ENCODE peak calls at places on chromosomes 11 and 22, in six cellular contexts. N is adrenal gland; T is left ventricle myocardium inferior; J is ovary; R is effector memory CD4-positive, alpha-beta T cell; M is astrocyte. U is an unnamed sample.
A peak's percentile ranks its signal among the peaks of the same experiment; 100 is the strongest.

GRCh38 chr11:134987828-134988227 is 575.8 kb upstream of the B3GAT1 start:
- DNase-seq in N (no peak), T (no peak), J (no peak), R (no peak), M (no peak), U (no peak)

GRCh38 chr11:68757711-68758110 is 6.4 kb upstream of the TESMIN start:
- DNase-seq in N (no peak), T (no peak), J (no peak), R (no peak), M (no peak), U (no peak)

GRCh38 chr11:126585388-126586302 is 230.2 kb downstream of the ST3GAL4 start:
- DNase-seq in N (peak; percentile 73), T (peak; percentile 52), J (peak; percentile 61), R (no peak), M (peak; percentile 91), U (peak; percentile 94)

GRCh38 chr11:104279587-104279986 is 115.6 kb upstream of the PDGFD start:
- DNase-seq in N (no peak), T (no peak), J (no peak), R (no peak), M (no peak), U (no peak)

GRCh38 chr11:113690619-113691569 is 15.2 kb downstream of the TMPRSS5 start:
- DNase-seq in N (peak; percentile 83), T (no peak), J (no peak), R (no peak), M (peak; percentile 79), U (peak; percentile 44)

GRCh38 chr22:23098718-23099524 is 28.6 kb downstream of the GNAZ start:
- DNase-seq in N (peak; percentile 87), T (peak; percentile 70), J (peak; percentile 89), R (no peak), M (no peak), U (peak; percentile 6)

GRCh38 chr11:83249972-83250593 is 36.1 kb downstream of the CCDC90B start:
- DNase-seq in N (no peak), T (no peak), J (no peak), R (no peak), M (no peak), U (peak; percentile 46)

GRCh38 chr11:68127791-68128681 is 6.8 kb upstream of the CHKA start:
- DNase-seq in N (peak; percentile 75), T (peak; percentile 46), J (peak; percentile 89), R (no peak), M (peak; percentile 40), U (peak; percentile 64)

GRCh38 chr11:104124979-104125378 is 39.0 kb downstream of the PDGFD start:
- DNase-seq in N (no peak), T (no peak), J (no peak), R (no peak), M (no peak), U (no peak)

GRCh38 chr22:39212721-39213376 is 31.9 kb downstream of the PDGFB start:
- DNase-seq in N (no peak), T (no peak), J (no peak), R (no peak), M (no peak), U (peak; percentile 51)

GRCh38 chr11:111514216-111515031 is at the start of gene HOATZ:
- DNase-seq in N (no peak), T (no peak), J (no peak), R (no peak), M (no peak), U (peak; percentile 30)

GRCh38 chr22:22983123-22983522 is 87.2 kb upstream of the GNAZ start:
- DNase-seq in N (no peak), T (no peak), J (no peak), R (no peak), M (no peak), U (no peak)

GRCh38 chr22:22460635-22461034 is 47.9 kb downstream of the ZNF280B start:
- DNase-seq in N (no peak), T (no peak), J (no peak), R (no peak), M (no peak), U (no peak)

GRCh38 chr11:133983660-133984316 is 27.0 kb upstream of the IGSF9B start:
- DNase-seq in N (no peak), T (no peak), J (no peak), R (no peak), M (no peak), U (no peak)

GRCh38 chr11:17443926-17444690 is 32.5 kb downstream of the ABCC8 start:
- DNase-seq in N (no peak), T (no peak), J (no peak), R (no peak), M (no peak), U (no peak)

GRCh38 chr11:96314326-96315050 is 28.5 kb downstream of the MAML2 start:
- DNase-seq in N (no peak), T (peak; percentile 25), J (no peak), R (no peak), M (peak; percentile 87), U (peak; percentile 92)

GRCh38 chr11:102120006-102120405 is 9.8 kb downstream of the YAP1 start:
- DNase-seq in N (no peak), T (no peak), J (no peak), R (no peak), M (no peak), U (peak; percentile 66)

GRCh38 chr11:77779935-77780334 is 40.6 kb downstream of the RSF1 start:
- DNase-seq in N (no peak), T (no peak), J (no peak), R (no peak), M (peak; percentile 29), U (peak; percentile 53)

GRCh38 chr11:111531687-111532364 is 8.7 kb upstream of the LAYN start:
- DNase-seq in N (no peak), T (no peak), J (no peak), R (no peak), M (peak; percentile 92), U (peak; percentile 94)

GRCh38 chr11:74255741-74256369 is 55.6 kb downstream of the P4HA3 start:
- DNase-seq in N (peak; percentile 28), T (no peak), J (peak; percentile 23), R (peak; percentile 8), M (peak; percentile 20), U (peak; percentile 75)

DNA sequence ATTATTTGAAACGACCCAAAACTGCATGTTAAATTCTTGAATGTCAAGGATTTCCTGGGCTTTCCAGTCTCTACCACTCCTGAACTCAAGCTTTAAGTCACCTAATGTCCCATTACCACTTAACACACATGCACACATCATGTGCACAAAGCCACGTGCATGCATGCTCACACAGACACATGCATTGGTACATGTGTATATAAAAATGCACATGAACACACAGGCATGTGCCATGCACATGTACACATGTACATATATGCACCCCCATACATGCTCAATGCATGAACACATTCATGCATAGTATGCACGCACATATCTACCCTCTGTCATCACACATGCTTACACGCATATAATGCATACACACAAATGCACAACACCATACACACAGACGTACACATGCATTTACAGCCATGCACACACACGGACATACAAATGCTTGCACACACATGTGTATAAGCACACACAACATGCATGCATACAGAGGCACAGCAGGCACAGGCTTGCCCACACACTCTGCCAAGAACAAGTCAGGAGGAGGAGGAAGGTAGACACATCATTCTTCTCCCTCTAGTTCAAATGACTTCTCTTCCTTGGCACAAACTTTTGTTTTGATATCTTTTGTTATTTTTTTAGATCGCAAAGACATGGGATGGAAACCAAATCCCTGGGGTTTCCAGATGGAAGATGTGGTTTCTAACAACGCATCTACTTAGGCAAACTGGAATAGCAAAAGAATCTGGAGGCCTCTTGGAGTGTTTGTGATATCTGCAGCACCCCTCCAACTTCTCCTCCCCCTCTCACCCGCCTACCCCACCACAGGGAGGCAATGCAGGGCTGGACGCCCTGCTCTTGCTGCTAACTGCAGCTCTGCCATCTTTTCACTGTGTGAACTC is 24.6 kb downstream of the RASD2 start:
- DNase-seq in N (no peak), T (no peak), J (no peak), R (no peak), M (peak; percentile 74), U (peak; percentile 80)
- H3K4me1 ChIP-seq in N (no peaks in the 10 kb centered on the region), T (peaks cover 38% of the 10 kb centered on the region), J (peaks cover 9% of the 10 kb centered on the region), R (no peaks in the 10 kb centered on the region), M (peaks cover 32% of the 10 kb centered on the region), U (peaks cover 4% of the 10 kb centered on the region)

GRCh38 chr22:49966041-49966715 is 5.6 kb downstream of the PIM3 start:
- DNase-seq in N (no peak), T (no peak), J (peak; percentile 13), R (no peak), M (no peak), U (no peak)

GRCh38 chr22:49966716-49967332 is 6.3 kb downstream of the PIM3 start:
- DNase-seq in N (peak; percentile 57), T (peak; percentile 34), J (peak; percentile 53), R (no peak), M (no peak), U (no peak)

GRCh38 chr22:49968313-49968830 is 7.8 kb downstream of the PIM3 start:
- DNase-seq in N (peak; percentile 28), T (peak; percentile 23), J (peak; percentile 25), R (no peak), M (no peak), U (no peak)

GRCh38 chr22:49968831-49969661 is 8.5 kb downstream of the PIM3 start:
- DNase-seq in N (peak; percentile 30), T (peak; percentile 23), J (peak; percentile 20), R (no peak), M (no peak), U (no peak)

DNA sequence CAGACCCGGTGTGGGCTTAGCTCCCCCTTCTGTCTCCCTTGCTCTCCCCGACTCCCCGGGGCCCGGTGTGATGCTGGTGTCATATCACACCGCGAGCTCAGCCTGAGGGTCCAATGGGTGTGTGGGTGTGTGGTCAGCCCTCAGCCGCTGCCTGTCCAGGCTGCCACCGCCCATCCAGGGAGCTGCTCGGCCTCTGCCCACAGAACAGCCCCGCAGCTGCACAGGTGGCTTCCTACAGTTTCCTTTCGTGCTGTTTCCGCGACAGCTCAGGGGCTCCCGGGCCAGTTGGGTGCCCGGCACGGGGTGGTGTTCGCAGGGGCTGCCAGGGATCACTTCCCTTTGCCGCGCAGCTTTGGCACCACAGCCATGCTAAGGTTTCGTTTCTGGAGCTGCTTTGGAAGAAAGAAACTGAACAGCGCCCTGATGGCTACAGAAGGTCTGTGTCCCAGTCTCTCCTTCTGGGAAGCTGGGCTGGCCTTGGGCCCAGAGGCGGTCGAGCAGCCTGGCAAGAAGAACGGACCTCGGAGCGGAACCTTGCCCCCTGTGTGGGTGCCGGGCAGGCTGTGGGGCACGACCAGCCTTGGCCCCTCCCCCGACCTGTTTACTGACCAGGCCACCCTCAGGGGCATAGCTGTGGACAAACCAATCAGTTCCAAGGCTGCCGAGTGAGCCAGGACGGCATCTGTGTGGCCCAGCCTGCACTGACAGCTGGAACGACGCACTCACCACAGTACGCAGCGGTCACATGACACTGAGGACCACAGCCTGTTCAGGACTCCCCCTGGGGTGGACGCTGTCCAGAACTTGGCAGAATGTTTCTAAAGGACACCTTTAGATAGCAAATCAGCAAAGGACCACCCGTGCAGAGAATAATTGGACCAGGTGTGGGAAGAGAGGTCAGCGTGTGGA is 7.0 kb downstream of the PIM3 start:
- DNase-seq in N (peak; percentile 90), T (peak; percentile 49), J (peak; percentile 63), R (no peak), M (no peak), U (peak; percentile 75)
- H3K4me3 ChIP-seq in N (no peak overlapping the region), T (peak overlapping the region; percentile 48), J (peak overlapping the region; percentile 13), R (no peak overlapping the region), M (no peak overlapping the region), U (peak overlapping the region; percentile 9)

DNA sequence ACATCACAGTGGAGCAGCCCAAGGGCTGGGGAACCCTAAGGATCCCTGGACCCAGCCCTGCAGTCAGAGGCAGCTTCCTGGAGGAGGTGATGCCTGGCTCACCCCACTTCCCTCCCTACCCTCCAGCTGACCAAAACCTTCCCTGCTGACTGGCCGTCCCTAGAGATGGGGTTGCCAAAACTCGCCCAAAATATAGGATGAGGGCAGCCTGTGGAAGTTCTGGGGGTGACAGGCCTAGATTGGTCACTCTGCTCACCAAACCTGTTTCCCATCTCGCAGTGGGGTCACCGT is 35.0 kb upstream of the PPARA start:
- DNase-seq in N (no peak), T (no peak), J (no peak), R (no peak), M (no peak), U (no peak)
- H3K4me1 ChIP-seq in N (peaks cover 28% of the 10 kb centered on the region), T (peaks cover 74% of the 10 kb centered on the region), J (peaks cover 31% of the 10 kb centered on the region), R (peaks cover 6% of the 10 kb centered on the region), M (peaks cover 30% of the 10 kb centered on the region), U (peaks cover 50% of the 10 kb centered on the region)

GRCh38 chr11:61103851-61104423 is 1.6 kb downstream of the CD5 start:
- DNase-seq in N (no peak), T (no peak), J (no peak), R (no peak), M (no peak), U (no peak)
- H3K4me3 ChIP-seq in N (no peak overlapping the region), T (no peak overlapping the region), J (no peak overlapping the region), R (peak overlapping the region; percentile 89), M (no peak overlapping the region), U (no peak overlapping the region)